ENCODE peak calls at places on chromosomes 16 and 17, in eight cellular contexts. J, E, H, Z, N, V, X and S are unnamed samples.

GRCh38 chr16:14303654-14304394 is 232.7 kb downstream of the MRTFB start:
- DNase-seq in Z (no peak), X (peak), E (no peak), H (no peak), V (peak), N (no peak), J (no peak), S (no peak)

GRCh38 chr17:47762733-47763132 is 29.7 kb downstream of the TBX21 start:
- DNase-seq in V (no peak), Z (no peak), X (no peak), E (no peak), N (no peak), H (no peak), J (no peak), S (no peak)

GRCh38 chr17:35286120-35286781 is 43.4 kb downstream of the SLFN5 start:
- DNase-seq in V (no peak), J (no peak), N (peak), X (no peak), Z (no peak), H (no peak), E (no peak), S (no peak)

GRCh38 chr16:51763072-51763658 is 612.1 kb upstream of the SALL1 start:
- DNase-seq in N (no peak), V (no peak), X (no peak), Z (no peak), H (no peak), J (no peak), E (no peak), S (no peak)

GRCh38 chr17:30309591-30309990 is 17.8 kb upstream of the BLMH start:
- DNase-seq in X (no peak), V (no peak), Z (no peak), E (peak), H (no peak), N (no peak), J (no peak), S (no peak)

GRCh38 chr16:2787406-2787805 is at the start of gene PRSS33:
- DNase-seq in J (no peak), N (no peak), X (no peak), V (no peak), H (no peak), Z (no peak), E (no peak), S (no peak)

GRCh38 chr16:46747777-46748651 is at the start of gene MYLK3:
- DNase-seq in E (no peak), V (peak), J (no peak), N (no peak), Z (no peak), H (peak), X (no peak), S (no peak)

GRCh38 chr17:29196784-29197515 is 16.8 kb upstream of the MYO18A start:
- DNase-seq in X (no peak), E (no peak), H (no peak), J (no peak), N (no peak), V (no peak), Z (no peak), S (no peak)

GRCh38 chr16:84144301-84144858 is 597 bp downstream of the HSDL1 start:
- DNase-seq in H (peak), Z (peak), J (no peak), N (no peak), V (no peak), E (no peak), X (peak), S (peak)

GRCh38 chr17:45813051-45813731 is 29.1 kb downstream of the CRHR1 start:
- DNase-seq in V (no peak), J (no peak), H (no peak), E (no peak), X (no peak), Z (no peak), N (no peak), S (peak)

GRCh38 chr17:14061666-14062560 is 7.4 kb upstream of the COX10 start:
- DNase-seq in Z (no peak), H (no peak), V (no peak), E (peak), J (no peak), N (peak), X (no peak), S (no peak)

GRCh38 chr16:83682858-83683235 is 124.9 kb upstream of the HSBP1 start:
- DNase-seq in X (no peak), N (no peak), H (no peak), V (no peak), E (no peak), J (no peak), Z (no peak), S (no peak)

GRCh38 chr17:74442670-74443515 is 11.0 kb downstream of the GPRC5C start:
- DNase-seq in E (no peak), X (peak), N (no peak), Z (no peak), V (peak), J (peak), H (peak), S (no peak)

GRCh38 chr17:30074254-30074653 is 42.4 kb upstream of the NSRP1 start:
- DNase-seq in H (no peak), E (no peak), N (no peak), X (no peak), Z (no peak), J (no peak), V (no peak), S (no peak)

GRCh38 chr16:754208-755097 is 6.1 kb upstream of the MSLN start:
- DNase-seq in J (no peak), N (no peak), Z (no peak), V (no peak), X (no peak), H (no peak), E (no peak), S (no peak)

GRCh38 chr17:13273744-13274295 is 256.0 kb upstream of the ELAC2 start:
- DNase-seq in X (no peak), E (no peak), J (no peak), N (peak), H (no peak), Z (no peak), V (no peak), S (no peak)

GRCh38 chr17:75878174-75878998 is at the start of gene TRIM47:
- DNase-seq in V (peak), H (peak), E (peak), X (no peak), Z (peak), J (peak), N (no peak), S (peak)

GRCh38 chr17:59345476-59345875 is 14.0 kb downstream of the YPEL2 start:
- DNase-seq in Z (no peak), E (peak), N (no peak), X (no peak), H (no peak), J (no peak), V (no peak), S (no peak)

GRCh38 chr17:58279736-58280479 is 827 bp downstream of the MPO start:
- DNase-seq in Z (no peak), E (no peak), V (no peak), H (no peak), X (no peak), J (no peak), N (no peak), S (no peak)

GRCh38 chr17:57502696-57503307 is 242.3 kb downstream of the CCDC182 start:
- DNase-seq in J (no peak), V (no peak), X (no peak), H (no peak), Z (no peak), E (no peak), N (no peak), S (no peak)

GRCh38 chr17:74427048-74427762 is 4.7 kb upstream of the GPRC5C start:
- DNase-seq in Z (no peak), E (no peak), H (peak), V (peak), X (no peak), J (no peak), N (no peak), S (no peak)

GRCh38 chr17:78141437-78142112 is 4.6 kb upstream of the C17orf99 start:
- DNase-seq in H (no peak), Z (no peak), E (no peak), J (peak), V (no peak), N (no peak), X (no peak), S (no peak)

GRCh38 chr17:77369544-77369971 is 228.8 kb downstream of the SEC14L1 start:
- DNase-seq in H (no peak), X (no peak), E (no peak), V (peak), J (no peak), N (no peak), Z (no peak), S (no peak)

GRCh38 chr17:5431929-5432556 is 6.9 kb downstream of the C1QBP start:
- DNase-seq in J (no peak), H (no peak), N (no peak), E (no peak), X (no peak), V (no peak), Z (no peak), S (no peak)

GRCh38 chr16:66275795-66276428 is 90.6 kb upstream of the CDH5 start:
- DNase-seq in V (no peak), H (peak), X (peak), N (peak), Z (peak), E (peak), J (peak), S (peak)

GRCh38 chr17:28221751-28222414 is 97.1 kb upstream of the TMEM97 start:
- DNase-seq in N (no peak), V (no peak), J (no peak), X (no peak), H (no peak), E (peak), Z (no peak), S (no peak)

GRCh38 chr16:4783251-4783950 is 4.7 kb downstream of the SEPTIN12 start:
- DNase-seq in H (no peak), X (no peak), E (no peak), Z (no peak), N (no peak), V (no peak), J (no peak), S (no peak)

GRCh38 chr16:86854058-86854621 is 275.8 kb downstream of the FOXL1 start:
- DNase-seq in J (no peak), Z (no peak), V (no peak), X (no peak), N (peak), H (no peak), E (peak), S (no peak)

GRCh38 chr16:70759666-70760065 is 41.3 kb downstream of the VAC14 start:
- DNase-seq in H (no peak), V (no peak), Z (no peak), X (no peak), N (no peak), J (no peak), E (no peak), S (no peak)

GRCh38 chr16:972316-973002 is 1.7 kb upstream of the LMF1 start:
- DNase-seq in N (no peak), X (no peak), E (no peak), V (no peak), Z (no peak), J (no peak), H (no peak), S (no peak)

GRCh38 chr17:27502526-27503324 is 46.5 kb downstream of the KSR1 start:
- DNase-seq in V (no peak), E (peak), X (no peak), N (peak), H (no peak), J (no peak), Z (no peak), S (no peak)

GRCh38 chr16:74252329-74252728 is 44.3 kb upstream of the PSMD7 start:
- DNase-seq in V (no peak), Z (no peak), N (no peak), X (no peak), E (no peak), H (no peak), J (no peak), S (no peak)

GRCh38 chr17:80960797-80961452 is 30.7 kb upstream of the CHMP6 start:
- DNase-seq in X (no peak), Z (no peak), H (no peak), V (no peak), N (no peak), E (no peak), J (no peak), S (no peak)

GRCh38 chr17:80961931-80962330 is 29.7 kb upstream of the CHMP6 start:
- DNase-seq in J (no peak), V (no peak), H (no peak), X (no peak), N (no peak), Z (no peak), E (no peak), S (no peak)

GRCh38 chr17:80962356-80963329 is 29.0 kb upstream of the CHMP6 start:
- DNase-seq in X (no peak), N (no peak), H (no peak), E (no peak), Z (no peak), J (no peak), V (no peak), S (no peak)

GRCh38 chr17:80960037-80960796 is 31.4 kb upstream of the CHMP6 start:
- DNase-seq in N (no peak), E (no peak), V (no peak), H (no peak), Z (no peak), X (no peak), J (no peak), S (no peak)

GRCh38 chr17:80961516-80961915 is 30.1 kb upstream of the CHMP6 start:
- DNase-seq in H (no peak), X (no peak), Z (no peak), N (no peak), V (no peak), E (no peak), J (no peak), S (no peak)
- TF ChIP-seq CTCF in H (peak), X (no peak), Z (no peak), N (peak), V (no peak), E (no peak), J (no peak), S (no peak)

DNA sequence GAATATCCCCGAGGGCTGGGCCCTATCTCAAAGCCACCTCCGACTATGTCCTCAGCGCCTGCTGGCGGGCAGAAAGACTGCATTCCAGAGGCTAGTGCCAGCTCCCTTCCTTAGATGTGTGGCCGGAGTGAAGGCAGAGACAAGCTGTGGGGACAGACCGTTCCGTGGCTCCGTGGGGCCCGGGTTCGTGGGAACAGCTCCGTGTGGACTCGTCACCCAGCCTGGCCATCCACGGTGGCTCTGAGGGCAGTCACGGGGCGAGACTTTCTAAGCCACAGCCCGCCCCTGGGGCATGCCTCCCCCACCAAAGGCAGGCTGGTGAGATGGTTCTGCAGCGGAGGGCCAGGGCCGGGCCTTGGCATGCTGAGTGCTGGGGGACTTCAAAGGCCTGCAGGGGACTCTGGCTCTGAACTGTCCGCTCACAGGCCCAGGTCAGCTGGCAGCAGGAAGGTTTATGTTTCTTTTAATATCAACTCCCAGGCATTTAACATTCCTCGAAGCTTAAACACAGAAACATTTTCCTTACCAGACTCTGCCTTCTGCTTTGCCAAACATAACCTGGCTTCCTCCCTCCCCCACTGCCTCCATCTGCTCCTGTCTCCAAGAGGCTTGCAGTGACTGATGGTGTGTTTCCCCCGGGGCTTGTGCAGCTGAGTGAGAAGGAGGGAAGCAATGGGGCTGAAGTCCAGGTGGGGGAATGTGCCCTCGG is 50.4 kb downstream of the TIMM22 start:
- DNase-seq in X (no peak), Z (no peak), E (peak), J (peak), N (no peak), V (peak), H (peak), S (no peak)
- TF ChIP-seq CTCF in X (no peak), Z (no peak), E (no peak), J (peak), N (no peak), V (peak), H (no peak), S (no peak)

DNA sequence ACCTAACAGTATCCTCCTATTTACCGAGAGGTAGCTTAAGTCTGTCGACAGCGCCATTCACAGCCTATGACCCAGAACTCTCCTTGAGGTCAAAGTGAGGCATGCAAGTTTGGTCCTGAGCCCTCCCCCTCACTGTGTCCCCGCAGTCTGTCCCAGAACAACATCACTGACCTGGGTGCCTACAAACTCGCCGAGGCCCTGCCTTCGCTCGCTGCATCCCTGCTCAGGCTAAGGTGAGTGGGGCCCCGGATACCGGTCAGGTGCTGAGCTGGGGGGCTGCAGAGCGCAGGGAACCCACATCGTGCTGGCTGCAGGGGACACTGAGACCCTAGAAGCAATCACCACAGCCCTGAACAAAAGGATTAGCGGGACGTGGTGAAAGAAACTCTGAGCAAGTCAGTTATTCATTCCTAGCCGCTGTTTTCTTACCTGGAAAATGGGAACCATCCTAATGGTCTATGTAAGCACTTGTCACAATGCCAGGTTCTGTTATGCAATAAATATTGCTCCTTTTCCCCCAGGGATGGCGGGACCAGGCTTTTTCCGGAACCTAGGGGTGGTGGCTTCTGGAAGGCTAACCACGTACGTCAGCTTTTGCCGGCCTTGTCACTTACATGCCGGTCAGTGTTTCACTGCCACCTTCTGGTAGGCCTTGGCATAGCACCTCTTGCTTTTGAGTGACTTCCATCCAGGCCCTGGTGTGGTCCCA is 23.8 kb downstream of the DEXI start:
- DNase-seq in E (peak), J (peak), Z (peak), V (peak), X (peak), N (peak), H (peak), S (peak)
- TF ChIP-seq CTCF in E (peak), J (peak), Z (peak), V (peak), X (peak), N (peak), H (peak), S (peak)

GRCh38 chr17:8248751-8249607 is at the start of gene PFAS:
- DNase-seq in E (peak), V (peak), N (peak), X (peak), H (peak), J (peak), Z (peak), S (peak)
- TF ChIP-seq CTCF in E (no peak), V (no peak), N (no peak), X (no peak), H (no peak), J (no peak), Z (no peak), S (no peak)

DNA sequence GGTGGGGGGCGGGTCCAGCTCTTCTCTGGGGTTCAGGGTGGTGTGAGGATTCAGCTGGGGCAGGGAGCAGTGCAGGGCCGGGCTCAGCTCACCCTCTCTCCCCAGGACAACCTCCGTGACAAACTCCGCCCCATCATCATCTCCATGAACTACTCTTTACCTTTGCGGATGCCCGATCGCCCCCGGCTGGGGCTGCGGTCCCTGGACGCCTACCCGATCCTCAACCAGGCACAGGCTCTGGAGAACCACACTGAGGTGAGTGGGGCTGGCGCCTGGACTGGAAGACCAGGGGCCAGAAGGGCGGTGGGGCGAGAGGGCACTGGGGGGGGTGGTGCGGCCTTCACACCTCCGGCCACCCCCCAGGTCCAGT is 18.9 kb upstream of the PDK2 start:
- DNase-seq in Z (no peak), E (no peak), N (no peak), J (no peak), H (no peak), X (no peak), V (no peak), S (no peak)
- TF ChIP-seq CTCF in Z (no peak), E (no peak), N (no peak), J (no peak), H (no peak), X (no peak), V (no peak), S (no peak)

DNA sequence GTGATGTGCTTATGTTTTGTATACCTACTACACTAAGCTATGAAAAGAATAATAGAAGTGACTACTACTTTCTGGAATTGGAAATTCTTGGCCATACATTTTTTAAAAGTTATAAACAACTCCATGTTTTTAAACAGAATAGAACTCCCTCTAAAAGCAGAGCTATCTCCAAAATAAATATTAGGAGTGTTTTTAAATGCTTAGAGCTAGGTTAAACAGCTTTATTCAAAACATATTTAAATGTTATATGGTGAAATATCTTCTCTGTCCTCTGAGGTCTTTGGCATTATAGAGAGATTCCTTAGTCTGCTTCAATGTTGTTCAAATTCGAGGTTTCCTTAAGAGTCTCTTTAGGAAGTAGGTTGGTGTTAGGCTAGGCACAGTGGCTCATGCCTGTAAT is 22.9 kb upstream of the PSMC5 start:
- DNase-seq in N (no peak), V (no peak), H (no peak), E (no peak), X (no peak), J (no peak), Z (no peak), S (no peak)
- TF ChIP-seq CTCF in N (no peak), V (no peak), H (no peak), E (no peak), X (no peak), J (no peak), Z (no peak), S (no peak)